ENCODE peak calls at places on chromosomes 6 and 20, in seven cellular contexts. K, Y, O, W, F, V and D are unnamed samples.

GRCh38 chr6:17352302-17352701 is 41.1 kb upstream of the CAP2 start:
- DNase-seq in K (no peak), Y (peak), O (no peak), W (no peak), F (no peak), V (no peak), D (no peak)

GRCh38 chr6:47234258-47234933 is 75.3 kb downstream of the TNFRSF21 start:
- DNase-seq in K (no peak), Y (no peak), O (no peak), W (no peak), F (no peak), V (no peak), D (no peak)

GRCh38 chr20:48230251-48230650 is 445.0 kb upstream of the SULF2 start:
- DNase-seq in K (no peak), Y (no peak), O (no peak), W (no peak), F (no peak), V (no peak), D (no peak)

GRCh38 chr20:44279228-44279627 is 31.8 kb downstream of the FITM2 start:
- DNase-seq in K (no peak), Y (no peak), O (no peak), W (no peak), F (no peak), V (no peak), D (no peak)

GRCh38 chr20:41314386-41314785 is 3.1 kb downstream of the ZHX3 start:
- DNase-seq in K (no peak), Y (no peak), O (no peak), W (no peak), F (no peak), V (no peak), D (no peak)

GRCh38 chr6:5764401-5764955 is 242.2 kb downstream of the NRN1 start:
- DNase-seq in K (peak), Y (no peak), O (no peak), W (no peak), F (no peak), V (no peak), D (no peak)

GRCh38 chr6:140857734-140858380 is 1274.9 kb upstream of the GJE1 start:
- DNase-seq in K (no peak), Y (no peak), O (no peak), W (peak), F (no peak), V (no peak), D (no peak)

GRCh38 chr20:62644802-62645496 is 2.6 kb downstream of the SLCO4A1 start:
- DNase-seq in K (no peak), Y (no peak), O (no peak), W (no peak), F (no peak), V (no peak), D (peak)

GRCh38 chr6:157188213-157188612 is 135.1 kb downstream of the TMEM242 start:
- DNase-seq in K (no peak), Y (no peak), O (no peak), W (no peak), F (no peak), V (no peak), D (no peak)

GRCh38 chr6:101391772-101392560 is 1.5 kb upstream of the GRIK2 start:
- DNase-seq in K (no peak), Y (no peak), O (no peak), W (no peak), F (no peak), V (no peak), D (no peak)

GRCh38 chr6:91449539-91449938 is 862.7 kb upstream of the MAP3K7 start:
- DNase-seq in K (no peak), Y (no peak), O (no peak), W (no peak), F (no peak), V (no peak), D (no peak)

GRCh38 chr6:135188718-135189117 is 7.6 kb downstream of the MYB start:
- DNase-seq in K (no peak), Y (no peak), O (no peak), W (no peak), F (no peak), V (no peak), D (no peak)

GRCh38 chr6:157521665-157522335 is 140.8 kb downstream of the ZDHHC14 start:
- DNase-seq in K (no peak), Y (no peak), O (no peak), W (no peak), F (no peak), V (no peak), D (no peak)

GRCh38 chr6:4613795-4614194 is 162.4 kb upstream of the CDYL start:
- DNase-seq in K (no peak), Y (no peak), O (no peak), W (no peak), F (no peak), V (no peak), D (no peak)

GRCh38 chr20:49276201-49276894 is 1.5 kb downstream of the ZNFX1 start:
- DNase-seq in K (no peak), Y (no peak), O (no peak), W (no peak), F (no peak), V (no peak), D (no peak)

GRCh38 chr20:19449051-19449450 is 236.6 kb downstream of the SLC24A3 start:
- DNase-seq in K (no peak), Y (no peak), O (no peak), W (no peak), F (no peak), V (no peak), D (no peak)

GRCh38 chr6:56772737-56773184 is 130.1 kb upstream of the DST start:
- DNase-seq in K (no peak), Y (no peak), O (no peak), W (no peak), F (no peak), V (no peak), D (peak)

GRCh38 chr20:5612476-5613291 is 137.5 kb upstream of the SHLD1 start:
- DNase-seq in K (no peak), Y (no peak), O (no peak), W (no peak), F (peak), V (no peak), D (no peak)

GRCh38 chr6:18171861-18172260 is 16.6 kb downstream of the KDM1B start:
- DNase-seq in K (no peak), Y (no peak), O (no peak), W (no peak), F (no peak), V (no peak), D (no peak)

GRCh38 chr20:42740191-42740870 is 449.4 kb downstream of the PTPRT start:
- DNase-seq in K (no peak), Y (no peak), O (no peak), W (no peak), F (no peak), V (no peak), D (no peak)

GRCh38 chr20:7723284-7723683 is 217.0 kb downstream of the HAO1 start:
- DNase-seq in K (no peak), Y (no peak), O (no peak), W (no peak), F (no peak), V (no peak), D (no peak)

GRCh38 chr6:20808439-20808838 is 274.2 kb downstream of the CDKAL1 start:
- DNase-seq in K (no peak), Y (no peak), O (no peak), W (no peak), F (no peak), V (no peak), D (no peak)

GRCh38 chr6:25899123-25899522 is 25.1 kb upstream of the SLC17A3 start:
- DNase-seq in K (no peak), Y (peak), O (no peak), W (no peak), F (no peak), V (no peak), D (no peak)
- TF ChIP-seq JUND in K (no peak), Y (no peak), O (no peak), W (no peak), F (no peak), V (no peak), D (no peak)

DNA sequence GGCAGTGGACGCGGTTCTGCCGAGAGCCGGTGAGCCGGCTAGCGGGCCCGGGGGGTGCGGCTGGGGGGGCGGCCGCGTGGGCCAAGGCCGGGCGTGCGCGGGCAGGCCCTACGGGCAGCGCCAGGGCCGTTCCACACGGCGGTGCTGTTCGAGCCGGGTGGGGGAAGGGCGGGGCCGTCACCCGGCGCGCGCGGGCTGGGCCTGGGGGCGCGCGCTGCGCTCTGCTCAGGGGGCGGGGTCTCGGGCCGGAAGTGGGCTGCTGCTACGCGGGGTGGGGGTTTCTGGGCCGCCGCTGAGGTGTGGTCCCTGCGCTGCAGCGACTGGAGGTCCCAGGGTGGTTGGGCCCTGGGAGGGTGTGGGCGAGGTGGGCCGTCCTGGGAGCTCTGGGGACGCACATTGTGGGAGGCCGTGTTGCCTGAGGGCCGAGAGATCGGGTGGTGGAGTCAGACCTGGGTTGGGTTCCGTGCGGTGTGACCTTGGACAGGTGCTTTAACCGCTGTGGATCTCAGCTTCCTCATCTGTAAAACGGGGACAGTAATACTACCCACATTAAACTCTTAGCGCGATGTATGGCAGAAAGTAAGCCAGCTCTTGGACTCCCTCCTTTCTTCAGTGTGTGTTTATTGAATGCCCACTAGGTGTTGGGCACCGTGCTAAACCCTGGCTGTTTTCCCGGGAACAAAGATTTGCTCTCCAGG is 395 bp downstream of the MAPRE1 start:
- DNase-seq in K (no peak), Y (peak), O (peak), W (peak), F (peak), V (no peak), D (peak)
- TF ChIP-seq JUND in K (no peak), Y (peak), O (no peak), W (no peak), F (no peak), V (no peak), D (no peak)

GRCh38 chr6:44253307-44254101 is 3.8 kb downstream of the SLC35B2 start:
- DNase-seq in K (no peak), Y (peak), O (no peak), W (no peak), F (no peak), V (no peak), D (no peak)
- TF ChIP-seq JUND in K (no peak), Y (no peak), O (no peak), W (no peak), F (no peak), V (no peak), D (no peak)

GRCh38 chr6:34540841-34541240 is 15.3 kb downstream of the SPDEF start:
- DNase-seq in K (no peak), Y (no peak), O (no peak), W (no peak), F (no peak), V (no peak), D (no peak)

GRCh38 chr6:34546551-34547321 is 9.4 kb downstream of the SPDEF start:
- DNase-seq in K (no peak), Y (no peak), O (no peak), W (no peak), F (no peak), V (no peak), D (no peak)

GRCh38 chr6:34544052-34544604 is 12.0 kb downstream of the SPDEF start:
- DNase-seq in K (no peak), Y (no peak), O (no peak), W (no peak), F (no peak), V (no peak), D (no peak)

GRCh38 chr6:34544776-34545471 is 11.2 kb downstream of the SPDEF start:
- DNase-seq in K (no peak), Y (no peak), O (peak), W (no peak), F (no peak), V (no peak), D (peak)

GRCh38 chr6:34543421-34543820 is 12.7 kb downstream of the SPDEF start:
- DNase-seq in K (no peak), Y (no peak), O (no peak), W (no peak), F (no peak), V (no peak), D (no peak)
- TF ChIP-seq JUND in K (no peak), Y (no peak), O (no peak), W (no peak), F (no peak), V (no peak), D (no peak)

GRCh38 chr6:45691426-45691825 is 313.7 kb upstream of the SUPT3H start:
- DNase-seq in K (no peak), Y (no peak), O (no peak), W (no peak), F (no peak), V (no peak), D (no peak)
- TF ChIP-seq JUND in K (no peak), Y (no peak), O (no peak), W (no peak), F (no peak), V (no peak), D (no peak)

GRCh38 chr6:44132476-44132875 is 5.1 kb downstream of the TMEM63B start:
- DNase-seq in K (no peak), Y (no peak), O (no peak), W (no peak), F (no peak), V (no peak), D (no peak)

GRCh38 chr6:44131880-44132279 is 4.5 kb downstream of the TMEM63B start:
- DNase-seq in K (no peak), Y (no peak), O (no peak), W (no peak), F (no peak), V (no peak), D (peak)

GRCh38 chr6:44135173-44135748 is 7.9 kb downstream of the TMEM63B start:
- DNase-seq in K (no peak), Y (no peak), O (no peak), W (no peak), F (no peak), V (no peak), D (no peak)

GRCh38 chr6:44133981-44134711 is 6.8 kb downstream of the TMEM63B start:
- DNase-seq in K (no peak), Y (no peak), O (peak), W (no peak), F (no peak), V (no peak), D (no peak)

GRCh38 chr6:44133003-44133931 is 5.9 kb downstream of the TMEM63B start:
- DNase-seq in K (no peak), Y (peak), O (peak), W (peak), F (peak), V (no peak), D (peak)
- TF ChIP-seq JUND in K (no peak), Y (no peak), O (peak), W (no peak), F (no peak), V (no peak), D (no peak)

DNA sequence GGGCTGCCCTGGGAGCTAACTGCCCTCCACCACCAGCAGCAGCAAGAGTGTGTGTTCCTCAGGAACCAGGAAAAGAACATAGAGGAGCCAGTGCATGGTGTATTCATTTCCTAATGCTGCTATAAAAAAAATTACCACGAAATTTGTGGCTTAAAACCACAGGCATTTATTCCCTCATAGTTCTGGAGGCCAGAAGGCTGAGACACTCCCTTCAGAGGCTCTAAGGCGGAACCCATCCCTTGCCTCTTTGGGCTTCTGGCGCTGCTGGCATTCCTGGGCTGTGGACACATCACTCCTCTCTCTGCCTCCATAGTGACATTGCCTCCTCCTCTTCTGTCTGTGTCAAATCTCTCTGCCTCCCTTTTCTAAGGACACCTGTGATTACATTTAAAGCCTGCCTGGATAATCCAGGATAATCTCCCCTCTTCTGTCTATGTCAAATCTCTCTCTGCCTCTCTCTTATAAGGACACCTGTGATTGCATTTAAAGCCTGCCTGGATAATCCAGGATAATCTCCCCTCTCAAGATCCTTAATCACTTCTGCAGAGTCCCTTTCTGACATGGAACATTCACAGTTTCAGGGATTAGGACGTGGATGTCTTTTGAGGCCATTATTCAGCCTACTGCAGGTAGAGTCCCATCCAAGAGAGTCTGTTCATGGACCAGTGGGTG is 54.7 kb downstream of the NDUFAF5 start:
- DNase-seq in K (no peak), Y (no peak), O (no peak), W (no peak), F (no peak), V (no peak), D (no peak)
- TF ChIP-seq JUND in K (no peak), Y (no peak), O (no peak), W (no peak), F (no peak), V (no peak), D (no peak)

DNA sequence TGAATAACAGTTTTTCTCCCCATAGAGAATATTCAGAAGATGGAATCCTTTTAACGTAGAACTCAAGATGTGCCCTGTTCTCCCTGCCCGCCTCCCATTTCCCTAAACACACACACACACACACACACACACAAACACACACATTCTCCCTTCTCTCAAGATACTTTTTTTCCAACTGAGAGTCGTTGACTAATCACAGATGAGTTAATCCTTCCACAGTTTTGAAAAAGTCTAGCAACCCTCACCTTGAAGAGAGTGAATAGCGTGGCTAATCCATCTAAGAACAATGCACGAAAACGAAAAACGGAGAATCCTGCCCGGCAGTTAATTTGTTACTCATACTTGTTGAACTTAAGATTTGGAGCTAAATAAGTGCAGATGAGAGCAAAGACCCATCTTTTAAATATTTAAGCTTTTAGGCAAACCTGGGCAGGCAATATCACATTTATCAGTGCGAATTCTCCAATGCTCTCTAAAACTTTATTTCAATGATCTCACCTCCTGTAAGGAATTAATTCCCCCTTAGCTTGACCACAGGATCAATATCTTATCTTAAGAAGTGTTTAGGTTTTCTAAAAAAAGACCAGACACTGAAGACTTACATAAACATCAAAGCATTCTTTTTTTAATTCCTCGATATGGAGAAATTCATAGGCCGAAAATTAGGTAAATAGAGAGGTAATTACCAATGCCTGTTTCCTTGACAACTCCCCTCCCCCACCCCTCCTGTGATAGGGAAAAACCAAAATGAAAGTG is 1.1 kb downstream of the AGPAT4 start:
- DNase-seq in K (no peak), Y (no peak), O (no peak), W (peak), F (peak), V (no peak), D (no peak)
- TF ChIP-seq JUND in K (no peak), Y (no peak), O (no peak), W (no peak), F (no peak), V (no peak), D (no peak)

DNA sequence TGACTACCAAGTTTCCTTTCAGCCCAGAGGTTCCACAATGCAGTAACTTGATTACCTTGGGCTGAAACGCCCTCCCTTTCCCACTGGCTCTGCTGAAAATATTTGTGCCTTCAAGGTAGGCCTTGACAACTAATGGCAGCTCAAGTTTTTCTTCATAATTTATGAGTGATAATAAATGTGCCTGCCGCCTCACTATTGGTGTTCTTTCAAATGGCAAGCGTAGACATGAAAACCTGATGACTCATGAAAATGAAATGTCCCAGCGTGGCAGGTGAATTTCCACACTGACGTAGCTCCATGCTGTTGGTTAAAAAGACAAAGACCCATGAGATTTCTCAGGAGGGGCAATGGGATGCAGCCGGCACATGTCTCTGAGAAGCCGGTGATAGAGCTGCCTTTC is 107.2 kb upstream of the GGTLC1 start:
- DNase-seq in K (no peak), Y (no peak), O (no peak), W (no peak), F (no peak), V (no peak), D (no peak)
- TF ChIP-seq JUND in K (no peak), Y (no peak), O (no peak), W (no peak), F (no peak), V (no peak), D (peak)